ENCODE peak calls at places on chromosome 22, in ten cellular contexts. Y is GM12865, O is epithelial cell of esophagus, F is WERI-Rb-1, G is mammary epithelial cell, V is left ventricle myocardium inferior, C is choroid plexus epithelial cell, A is dorsolateral prefrontal cortex, D is suprapubic skin, Q is adrenal gland. S is an unnamed sample.
A peak's percentile ranks its signal among the peaks of the same experiment; 100 is the strongest.

GRCh38 chr22:37202001-37202555 is 10.2 kb downstream of the SSTR3 start:
- DNase-seq in V (no peak), Y (no peak), Q (peak; percentile 11), F (no peak), D (peak; percentile 38), A (no peak), O (no peak), C (no peak), G (no peak), S (no peak)

GRCh38 chr22:49549851-49550430 is 277.7 kb downstream of the BRD1 start:
- DNase-seq in C (no peak), O (no peak), V (no peak), Q (no peak), A (no peak), Y (no peak), F (no peak), G (no peak), D (peak; percentile 25), S (no peak)

GRCh38 chr22:27576815-27577564 is 224.6 kb downstream of the MN1 start:
- DNase-seq in G (no peak), Q (peak; percentile 32), F (no peak), D (no peak), V (peak; percentile 59), C (peak; percentile 93), A (no peak), Y (no peak), O (peak; percentile 51), S (no peak)

GRCh38 chr22:17836977-17837742 is 62.9 kb upstream of the BID start:
- DNase-seq in G (no peak), F (no peak), Y (no peak), V (no peak), Q (no peak), D (no peak), C (peak; percentile 8), O (peak; percentile 62), A (peak; percentile 65), S (no peak)

GRCh38 chr22:48418831-48419230 is 1408.8 kb downstream of the BRD1 start:
- DNase-seq in C (no peak), F (no peak), D (peak; percentile 13), Y (no peak), G (no peak), A (no peak), Q (no peak), O (no peak), V (no peak), S (no peak)

GRCh38 chr22:44443641-44444235 is 54.3 kb downstream of the RTL6 start:
- DNase-seq in Q (no peak), O (no peak), Y (no peak), C (no peak), A (no peak), D (peak; percentile 22), V (no peak), G (no peak), F (no peak), S (no peak)

GRCh38 chr22:45475063-45475747 is 27.5 kb upstream of the FBLN1 start:
- DNase-seq in Q (no peak), D (no peak), A (no peak), G (no peak), C (peak; percentile 51), Y (no peak), O (no peak), F (no peak), V (no peak), S (no peak)

GRCh38 chr22:37953437-37954179 is at the start of the genes C22orf23 and POLR2F:
- DNase-seq in G (peak; percentile 89), C (peak; percentile 96), Q (peak; percentile 96), A (peak; percentile 91), Y (peak; percentile 97), V (peak; percentile 96), O (peak; percentile 94), F (peak; percentile 96), D (peak; percentile 97), S (peak; percentile 86)

GRCh38 chr22:29124777-29125506 is 52.1 kb downstream of the KREMEN1 start:
- DNase-seq in A (no peak), D (no peak), V (no peak), G (no peak), Y (no peak), Q (no peak), O (no peak), F (no peak), C (no peak), S (no peak)

GRCh38 chr22:29126670-29127069 is 53.8 kb downstream of the KREMEN1 start:
- DNase-seq in Y (no peak), F (no peak), Q (no peak), D (no peak), C (no peak), A (no peak), O (no peak), G (no peak), V (no peak), S (no peak)

GRCh38 chr22:29117799-29118477 is 45.1 kb downstream of the KREMEN1 start:
- DNase-seq in V (no peak), G (no peak), D (no peak), C (peak; percentile 69), Q (no peak), O (peak; percentile 80), Y (no peak), F (no peak), A (no peak), S (no peak)

GRCh38 chr22:29121124-29121523 is 48.3 kb downstream of the KREMEN1 start:
- DNase-seq in O (peak; percentile 57), D (no peak), Q (no peak), C (peak; percentile 68), A (no peak), V (no peak), F (no peak), G (no peak), Y (no peak), S (no peak)

DNA sequence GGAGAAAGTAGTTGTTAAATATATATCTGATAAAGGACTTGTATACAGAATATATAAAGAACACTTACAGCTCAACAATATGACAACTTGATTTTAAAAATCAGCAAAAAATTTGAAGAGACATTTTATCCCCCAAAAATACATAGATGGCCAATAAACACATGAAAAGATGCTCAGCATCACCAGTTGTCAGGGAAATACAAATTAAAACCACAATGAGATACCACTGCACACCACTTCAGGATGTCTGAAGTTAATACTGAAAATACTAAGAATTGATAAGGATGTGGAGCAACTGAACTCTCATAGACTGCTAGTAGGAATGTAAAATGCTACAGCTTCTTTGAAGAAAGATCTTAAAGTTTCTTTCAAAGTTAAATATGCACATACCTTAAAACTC is 49.2 kb downstream of the KREMEN1 start:
- DNase-seq in D (no peak), F (no peak), O (no peak), C (peak; percentile 34), V (no peak), A (no peak), G (no peak), Q (no peak), Y (no peak), S (no peak)
- TF ChIP-seq CTCF in D (no peak), F (no peak), O (no peak), C (no peak), V (no peak), A (no peak), G (no peak), Q (no peak), Y (no peak), S (no peak)

GRCh38 chr22:23804781-23805291 is 18.1 kb downstream of the SMARCB1 start:
- DNase-seq in Q (no peak), Y (no peak), O (no peak), G (no peak), C (no peak), F (peak; percentile 63), V (no peak), D (no peak), A (no peak), S (no peak)

GRCh38 chr22:23803001-23803819 is 16.4 kb downstream of the SMARCB1 start:
- DNase-seq in C (no peak), A (no peak), F (no peak), V (no peak), Q (no peak), O (no peak), Y (peak; percentile 76), D (no peak), G (no peak), S (peak; percentile 29)

GRCh38 chr22:23801886-23802377 is 15.2 kb downstream of the SMARCB1 start:
- DNase-seq in Y (no peak), O (no peak), F (no peak), D (no peak), C (no peak), A (no peak), G (no peak), V (no peak), Q (no peak), S (no peak)

GRCh38 chr22:23801238-23801821 is 14.6 kb downstream of the SMARCB1 start:
- DNase-seq in F (no peak), Y (no peak), A (no peak), O (no peak), G (no peak), C (no peak), V (no peak), D (no peak), Q (no peak), S (no peak)

DNA sequence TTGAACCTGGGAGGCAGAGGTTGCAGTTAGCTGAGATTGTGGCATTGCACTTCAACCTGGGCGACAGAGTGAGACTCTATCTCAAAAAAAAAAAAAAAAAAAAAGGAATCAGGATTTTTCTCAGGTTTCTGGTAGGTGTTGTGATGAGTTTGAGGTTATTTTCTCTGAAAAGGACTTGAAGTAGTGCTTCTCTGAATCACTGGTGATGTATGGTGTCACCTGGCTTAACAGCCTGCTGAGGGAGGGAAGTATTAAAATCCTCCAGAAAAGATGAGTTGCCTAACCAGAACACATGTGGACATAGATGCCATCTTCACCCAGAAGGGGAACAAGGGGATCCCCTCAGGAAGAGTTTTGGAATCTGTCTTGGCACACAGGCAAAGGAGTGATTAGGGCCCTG is 20.1 kb downstream of the SMARCB1 start:
- DNase-seq in Q (no peak), O (no peak), G (no peak), D (no peak), A (no peak), V (no peak), C (no peak), F (no peak), Y (no peak), S (no peak)
- H3K4me3 ChIP-seq in Q (no peak overlapping the region), O (no peak overlapping the region), G (no peak overlapping the region), D (no peak overlapping the region), A (no peak overlapping the region), V (no peak overlapping the region), C (no peak overlapping the region), F (no peak overlapping the region), Y (no peak overlapping the region), S (no peak overlapping the region)

GRCh38 chr22:22109693-22110466 is 127.3 kb upstream of the TOP3B start:
- DNase-seq in F (no peak), A (no peak), V (no peak), O (no peak), D (no peak), G (no peak), Y (no peak), Q (no peak), C (no peak), S (no peak)
- TF ChIP-seq CTCF in F (peak; percentile 48), A (no peak), V (no peak), O (peak; percentile 27), D (no peak), G (no peak), Y (peak; percentile 20), Q (no peak), C (peak; percentile 25), S (peak; percentile 44)

GRCh38 chr22:40535189-40535512 is 101.4 kb downstream of the MRTFA start:
- DNase-seq in O (no peak), Y (no peak), D (no peak), F (no peak), A (no peak), V (no peak), G (no peak), Q (no peak), C (no peak), S (no peak)

GRCh38 chr22:40535642-40536041 is 100.9 kb downstream of the MRTFA start:
- DNase-seq in V (no peak), D (no peak), F (no peak), Y (no peak), O (no peak), C (peak; percentile 39), Q (no peak), G (no peak), A (no peak), S (no peak)

GRCh38 chr22:40534379-40535188 is 101.9 kb downstream of the MRTFA start:
- DNase-seq in G (peak; percentile 52), A (peak; percentile 52), V (no peak), F (no peak), Y (peak; percentile 65), C (peak; percentile 66), D (no peak), O (peak; percentile 46), Q (no peak), S (no peak)

GRCh38 chr22:40531951-40532900 is 104.3 kb downstream of the MRTFA start:
- DNase-seq in G (no peak), Q (no peak), C (no peak), D (no peak), F (no peak), O (no peak), Y (peak; percentile 33), V (no peak), A (no peak), S (no peak)

DNA sequence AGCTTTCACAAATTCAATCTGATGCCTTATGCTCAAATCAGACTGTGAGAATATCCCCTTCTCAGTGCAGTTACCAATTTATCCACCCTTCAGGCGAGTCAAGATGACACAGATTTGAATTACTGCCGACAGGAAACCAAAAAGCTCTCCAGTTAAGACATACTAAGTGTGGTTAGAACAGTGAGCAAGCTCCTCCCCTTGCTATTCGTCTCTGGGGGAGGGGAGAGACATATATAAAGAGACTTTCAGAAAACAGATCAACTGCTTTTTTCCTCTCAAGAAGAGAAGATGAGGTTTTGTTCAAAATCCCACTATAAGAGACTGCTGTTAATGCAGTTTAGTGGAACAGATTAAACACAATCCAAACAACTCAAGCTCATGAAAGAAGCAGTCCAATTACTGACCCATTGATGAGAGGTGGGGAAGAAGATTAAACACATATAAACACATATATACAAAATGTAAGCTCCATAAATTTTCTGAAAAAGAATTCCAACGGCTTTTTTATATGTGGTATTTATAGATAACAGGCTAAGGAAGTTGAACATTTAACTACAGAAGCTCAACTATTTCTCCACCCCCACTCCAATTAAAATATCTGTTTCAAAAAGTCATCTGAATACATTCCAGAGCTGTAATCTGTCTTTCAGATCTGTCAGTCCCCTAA is 102.7 kb downstream of the MRTFA start:
- DNase-seq in G (peak; percentile 75), Q (no peak), F (no peak), D (no peak), A (peak; percentile 30), V (no peak), O (peak; percentile 73), C (peak; percentile 88), Y (peak; percentile 89), S (peak; percentile 78)
- H3K4me3 ChIP-seq in G (peak overlapping the region; percentile 36), Q (no peak overlapping the region), F (no peak overlapping the region), D (peak overlapping the region; percentile 19), A (peak overlapping the region; percentile 45), V (peak overlapping the region; percentile 54), O (no peak overlapping the region), C (peak overlapping the region; percentile 48), Y (peak overlapping the region; percentile 77), S (peak overlapping the region; percentile 37)

S was measured in GM12864.